ENCODE peak calls at places on chromosomes 6 and 20, in six cellular contexts. M is astrocyte of the spinal cord, F is HFF-Myc, W is fibroblast of mammary gland, Q is A549, P is ELF-1. I is an unnamed sample.

GRCh38 chr20:49210101-49210749 is 9.0 kb upstream of the DDX27 start:
- DNase-seq in Q (no peak), P (no peak), W (peak), F (no peak), M (no peak), I (no peak)

GRCh38 chr20:24910461-24910860 is 38.6 kb upstream of the CST7 start:
- DNase-seq in M (no peak), P (no peak), W (no peak), F (no peak), Q (no peak), I (no peak)

GRCh38 chr6:155001482-155001881 is 6.4 kb downstream of the TIAM2 start:
- DNase-seq in W (peak), M (peak), F (no peak), P (no peak), Q (no peak), I (peak)

GRCh38 chr20:7959484-7959883 is 19.2 kb upstream of the HAO1 start:
- DNase-seq in W (no peak), P (no peak), F (no peak), Q (no peak), M (no peak), I (no peak)

GRCh38 chr20:62306440-62307187 is 3.8 kb downstream of the ADRM1 start:
- DNase-seq in F (no peak), W (no peak), M (no peak), P (no peak), Q (peak), I (no peak)

GRCh38 chr20:40849456-40849855 is 160.4 kb upstream of the MAFB start:
- DNase-seq in Q (no peak), F (no peak), M (no peak), W (no peak), P (no peak), I (no peak)

GRCh38 chr20:19828233-19828632 is 70.2 kb downstream of the RIN2 start:
- DNase-seq in F (no peak), P (no peak), W (peak), Q (peak), M (peak), I (peak)

GRCh38 chr6:109202409-109203264 is 107.3 kb downstream of the CEP57L1 start:
- DNase-seq in W (peak), P (no peak), Q (no peak), F (no peak), M (no peak), I (peak)

GRCh38 chr6:43172127-43173007 is 1.3 kb downstream of the SRF start:
- DNase-seq in P (peak), F (no peak), M (peak), Q (peak), W (no peak), I (peak)

GRCh38 chr6:65638047-65638831 is 68.8 kb downstream of the EYS start:
- DNase-seq in W (no peak), M (no peak), F (no peak), Q (peak), P (peak), I (no peak)